ENCODE peak calls at places on chromosomes 16 and 17, in nine cellular contexts. H, D, K, M, P, A, G, Y and J are unnamed samples.

GRCh38 chr17:59763861-59764260 is 56.4 kb downstream of the VMP1 start:
- DNase-seq in D (no peak), A (no peak), Y (no peak), K (peak), P (no peak), M (no peak), H (no peak), G (no peak), J (no peak)

GRCh38 chr17:41284546-41284945 is 9.0 kb downstream of the KRTAP9-7 start:
- DNase-seq in A (no peak), Y (no peak), G (no peak), M (no peak), D (no peak), H (no peak), P (no peak), K (peak), J (no peak)

GRCh38 chr16:12971216-12971615 is 69.8 kb downstream of the SHISA9 start:
- DNase-seq in M (no peak), G (no peak), K (peak), Y (no peak), P (no peak), D (no peak), H (peak), A (no peak), J (no peak)

GRCh38 chr17:63697341-63698286 is 2.3 kb downstream of the LIMD2 start:
- DNase-seq in G (no peak), P (peak), K (peak), M (peak), A (peak), H (peak), Y (peak), D (peak), J (no peak)

GRCh38 chr16:23803591-23804123 is 32.1 kb upstream of the PRKCB start:
- DNase-seq in D (peak), P (peak), M (peak), H (peak), Y (peak), G (peak), A (peak), K (peak), J (no peak)

GRCh38 chr16:49696414-49697101 is 159.4 kb downstream of the ZNF423 start:
- DNase-seq in D (no peak), G (peak), P (no peak), A (no peak), M (no peak), H (no peak), Y (peak), K (no peak), J (no peak)

GRCh38 chr16:87412371-87412995 is 20.3 kb downstream of the MAP1LC3B start:
- DNase-seq in A (no peak), G (no peak), D (no peak), H (no peak), K (no peak), M (no peak), Y (no peak), P (no peak), J (peak)

GRCh38 chr16:83914091-83914710 is 15.3 kb downstream of the MLYCD start:
- DNase-seq in D (no peak), K (no peak), M (no peak), H (no peak), A (no peak), P (no peak), G (no peak), Y (peak), J (no peak)

GRCh38 chr16:85098565-85098964 is 13.7 kb downstream of the CIBAR2 start:
- DNase-seq in P (no peak), Y (no peak), M (no peak), A (no peak), G (no peak), D (no peak), K (no peak), H (no peak), J (no peak)

GRCh38 chr16:78896280-78896679 is 704.3 kb downstream of the MAF start:
- DNase-seq in K (no peak), A (no peak), H (no peak), Y (no peak), P (no peak), M (no peak), G (no peak), D (no peak), J (no peak)

GRCh38 chr17:269616-270514 is 82.7 kb downstream of the RPH3AL start:
- DNase-seq in M (no peak), H (no peak), A (no peak), K (no peak), P (no peak), Y (peak), D (peak), G (no peak), J (peak)

GRCh38 chr16:15835136-15835878 is 21.5 kb downstream of the MYH11 start:
- DNase-seq in H (no peak), Y (no peak), G (no peak), M (no peak), P (no peak), K (no peak), A (no peak), D (no peak), J (no peak)

GRCh38 chr17:79864617-79865250 is 25.5 kb upstream of the CBX4 start:
- DNase-seq in H (no peak), G (no peak), P (no peak), M (no peak), Y (peak), K (no peak), D (peak), A (no peak), J (no peak)

GRCh38 chr17:57086069-57086930 is 1.3 kb downstream of the AKAP1 start:
- DNase-seq in Y (peak), K (no peak), P (no peak), M (no peak), D (peak), G (no peak), H (peak), A (no peak), J (no peak)

GRCh38 chr16:53600076-53600475 is 97.1 kb upstream of the AKTIP start:
- DNase-seq in M (no peak), H (no peak), D (no peak), Y (no peak), A (no peak), G (no peak), P (no peak), K (no peak), J (no peak)

GRCh38 chr17:62901544-62901943 is 64.5 kb upstream of the TANC2 start:
- DNase-seq in H (no peak), G (no peak), K (no peak), M (no peak), P (no peak), A (no peak), Y (no peak), D (no peak), J (no peak)

GRCh38 chr17:64687959-64688358 is 25.9 kb upstream of the SMURF2 start:
- DNase-seq in P (no peak), Y (no peak), A (no peak), G (no peak), K (peak), H (no peak), D (no peak), M (no peak), J (no peak)

GRCh38 chr16:89506791-89507191 is 1.4 kb upstream of the SPG7 start:
- DNase-seq in G (no peak), A (no peak), M (no peak), K (no peak), P (no peak), D (no peak), H (no peak), Y (peak), J (no peak)

GRCh38 chr17:38958756-38959155 is 8.4 kb downstream of the FBXO47 start:
- DNase-seq in M (no peak), H (no peak), P (no peak), A (no peak), G (peak), D (no peak), K (peak), Y (no peak), J (no peak)